ENCODE peak calls at places on chromosome 11, in five cellular contexts. One of them, this sample, is unnamed.

GRCh38 chr11:67397986-67398660 is 3.5 kb downstream of the PPP1CA start:
- DNase-seq in GM10248: no peak
- DNase-seq in SK-N-SH: no peak
- DNase-seq in glutamatergic neuron: no peak
- DNase-seq in progenitor cell of endocrine pancreas: no peak
- DNase-seq in this sample: no peak

GRCh38 chr11:130396965-130397364 is 31.4 kb downstream of the ADAMTS8 start:
- DNase-seq in SK-N-SH: no peak
- DNase-seq in progenitor cell of endocrine pancreas: no peak
- DNase-seq in glutamatergic neuron: no peak
- DNase-seq in GM10248: no peak
- DNase-seq in this sample: no peak

GRCh38 chr11:32426819-32427615 is 8.3 kb downstream of the WT1 start:
- DNase-seq in SK-N-SH: peak
- DNase-seq in GM10248: no peak
- DNase-seq in glutamatergic neuron: peak
- DNase-seq in progenitor cell of endocrine pancreas: peak
- DNase-seq in this sample: no peak

GRCh38 chr11:86442827-86443226 is 68.1 kb downstream of the CCDC81 start:
- DNase-seq in GM10248: no peak
- DNase-seq in glutamatergic neuron: no peak
- DNase-seq in SK-N-SH: no peak
- DNase-seq in progenitor cell of endocrine pancreas: no peak
- DNase-seq in this sample: no peak

GRCh38 chr11:111623527-111624030 is 21.3 kb downstream of the SIK2 start:
- DNase-seq in GM10248: peak
- DNase-seq in SK-N-SH: no peak
- DNase-seq in glutamatergic neuron: no peak
- DNase-seq in progenitor cell of endocrine pancreas: no peak
- DNase-seq in this sample: no peak

GRCh38 chr11:123063396-123064267 is 1.7 kb upstream of the HSPA8 start:
- DNase-seq in progenitor cell of endocrine pancreas: no peak
- DNase-seq in glutamatergic neuron: peak
- DNase-seq in SK-N-SH: no peak
- DNase-seq in GM10248: no peak
- DNase-seq in this sample: no peak

GRCh38 chr11:33544593-33545373 is 155.8 kb downstream of the C11orf91 start:
- DNase-seq in progenitor cell of endocrine pancreas: no peak
- DNase-seq in glutamatergic neuron: no peak
- DNase-seq in GM10248: no peak
- DNase-seq in SK-N-SH: no peak
- DNase-seq in this sample: no peak

GRCh38 chr11:23406131-23406819 is 546.0 kb upstream of the CCDC179 start:
- DNase-seq in GM10248: no peak
- DNase-seq in glutamatergic neuron: no peak
- DNase-seq in SK-N-SH: no peak
- DNase-seq in progenitor cell of endocrine pancreas: no peak
- DNase-seq in this sample: no peak

GRCh38 chr11:115477410-115477809 is 26.8 kb downstream of the CADM1 start:
- DNase-seq in SK-N-SH: no peak
- DNase-seq in GM10248: no peak
- DNase-seq in progenitor cell of endocrine pancreas: no peak
- DNase-seq in glutamatergic neuron: no peak
- DNase-seq in this sample: no peak

GRCh38 chr11:2828585-2829330 is 56.8 kb downstream of the CDKN1C start:
- DNase-seq in SK-N-SH: no peak
- DNase-seq in GM10248: no peak
- DNase-seq in glutamatergic neuron: peak
- DNase-seq in progenitor cell of endocrine pancreas: no peak
- DNase-seq in this sample: no peak

GRCh38 chr11:117097567-117098268 is 510 bp downstream of the SIK3 start:
- DNase-seq in GM10248: no peak
- DNase-seq in progenitor cell of endocrine pancreas: peak
- DNase-seq in SK-N-SH: peak
- DNase-seq in glutamatergic neuron: no peak
- DNase-seq in this sample: no peak

GRCh38 chr11:66015094-66015881 is 3.5 kb downstream of the CST6 start:
- DNase-seq in SK-N-SH: no peak
- DNase-seq in progenitor cell of endocrine pancreas: no peak
- DNase-seq in glutamatergic neuron: no peak
- DNase-seq in GM10248: no peak
- DNase-seq in this sample: no peak

GRCh38 chr11:73950869-73951710 is at the start of gene DNAJB13:
- DNase-seq in progenitor cell of endocrine pancreas: peak
- DNase-seq in glutamatergic neuron: peak
- DNase-seq in GM10248: peak
- DNase-seq in SK-N-SH: peak
- DNase-seq in this sample: no peak

DNA sequence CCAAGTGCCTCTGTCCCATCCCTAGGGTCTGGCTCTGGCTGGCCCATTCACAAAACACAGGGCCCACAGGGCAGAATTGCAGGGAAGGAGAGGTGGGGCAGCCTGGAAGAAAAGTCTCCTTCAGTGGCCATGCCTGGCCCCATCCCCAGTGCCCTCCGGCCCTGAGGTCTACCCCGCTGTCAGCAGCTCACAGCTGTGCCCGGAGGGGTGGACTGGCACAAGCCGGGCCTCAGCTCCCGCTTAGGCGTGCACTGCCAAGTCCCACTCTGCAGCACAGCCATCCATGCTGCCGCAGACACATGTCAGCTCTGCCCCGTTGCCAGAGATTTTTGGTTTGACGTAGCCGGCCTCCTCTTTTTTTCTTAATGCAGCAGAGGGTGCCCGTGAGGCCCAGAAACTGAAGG is 3.9 kb upstream of the SCN2B start:
- DNase-seq in GM10248: no peak
- DNase-seq in glutamatergic neuron: peak
- DNase-seq in progenitor cell of endocrine pancreas: no peak
- DNase-seq in SK-N-SH: peak
- DNase-seq in this sample: no peak
- TF ChIP-seq CTCF in GM10248: no peak
- TF ChIP-seq CTCF in glutamatergic neuron: no peak
- TF ChIP-seq CTCF in progenitor cell of endocrine pancreas: no peak
- TF ChIP-seq CTCF in SK-N-SH: no peak
- TF ChIP-seq CTCF in this sample: no peak

GRCh38 chr11:69213315-69213714 is 57.6 kb downstream of the SMIM38 start:
- DNase-seq in glutamatergic neuron: no peak
- DNase-seq in progenitor cell of endocrine pancreas: no peak
- DNase-seq in GM10248: no peak
- DNase-seq in SK-N-SH: no peak
- DNase-seq in this sample: no peak

GRCh38 chr11:69210660-69211035 is 54.9 kb downstream of the SMIM38 start:
- DNase-seq in progenitor cell of endocrine pancreas: no peak
- DNase-seq in SK-N-SH: no peak
- DNase-seq in glutamatergic neuron: no peak
- DNase-seq in GM10248: no peak
- DNase-seq in this sample: no peak

GRCh38 chr11:69213964-69214363 is 58.2 kb downstream of the SMIM38 start:
- DNase-seq in glutamatergic neuron: no peak
- DNase-seq in SK-N-SH: no peak
- DNase-seq in GM10248: no peak
- DNase-seq in progenitor cell of endocrine pancreas: peak
- DNase-seq in this sample: no peak

GRCh38 chr11:69211540-69212120 is 55.9 kb downstream of the SMIM38 start:
- DNase-seq in SK-N-SH: no peak
- DNase-seq in glutamatergic neuron: no peak
- DNase-seq in GM10248: no peak
- DNase-seq in progenitor cell of endocrine pancreas: no peak
- DNase-seq in this sample: no peak

DNA sequence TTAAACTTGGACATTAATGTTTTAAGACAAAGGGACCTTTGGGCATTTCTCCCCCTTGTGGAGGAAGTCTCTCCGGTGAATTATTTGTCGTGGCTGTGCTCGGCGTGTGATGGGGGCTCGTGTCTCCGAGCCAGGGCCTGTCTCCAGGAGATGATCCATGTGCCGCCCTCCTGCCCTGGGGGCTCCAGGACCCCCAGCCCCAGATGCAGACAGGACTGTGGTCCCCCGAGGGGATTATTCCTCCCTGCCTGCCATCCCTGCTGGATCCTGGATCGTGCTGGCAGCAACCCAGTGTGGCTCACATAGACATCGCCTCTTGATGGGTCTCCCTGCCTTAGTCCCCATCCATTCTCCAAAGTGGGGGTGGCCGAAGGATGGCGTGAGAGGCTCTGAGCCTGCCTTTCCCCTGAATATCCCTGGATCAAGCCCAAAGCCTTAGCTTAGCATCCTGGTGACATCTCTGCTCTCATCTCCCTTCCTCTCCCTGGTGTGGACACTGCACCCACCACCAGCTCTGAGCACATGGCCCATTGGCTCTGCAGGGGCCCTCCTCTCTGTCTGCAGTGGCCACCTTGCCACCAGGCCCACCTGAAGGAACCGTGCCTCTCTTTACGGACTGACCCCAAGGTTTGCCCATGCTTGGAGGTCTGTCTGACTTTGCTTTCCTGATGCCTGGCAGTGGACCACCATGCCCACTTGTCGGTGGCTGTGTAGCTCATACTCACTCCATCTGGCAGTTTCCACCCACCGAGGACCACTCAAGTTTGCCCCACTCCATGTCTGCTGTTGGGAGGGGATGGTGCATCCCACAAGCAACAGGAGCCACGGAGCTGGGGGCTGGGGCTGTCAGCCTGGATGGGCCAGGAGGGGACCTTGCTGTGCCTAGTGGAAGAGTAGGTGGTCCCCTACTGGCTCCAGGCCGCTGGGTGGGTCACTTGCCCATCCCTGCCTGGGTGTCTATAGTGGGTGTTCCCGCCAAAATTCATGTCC is 56.7 kb downstream of the SMIM38 start:
- DNase-seq in GM10248: no peak
- DNase-seq in SK-N-SH: peak
- DNase-seq in progenitor cell of endocrine pancreas: no peak
- DNase-seq in glutamatergic neuron: no peak
- DNase-seq in this sample: no peak
- TF ChIP-seq CTCF in GM10248: no peak
- TF ChIP-seq CTCF in SK-N-SH: peak
- TF ChIP-seq CTCF in progenitor cell of endocrine pancreas: peak
- TF ChIP-seq CTCF in glutamatergic neuron: peak
- TF ChIP-seq CTCF in this sample: no peak

DNA sequence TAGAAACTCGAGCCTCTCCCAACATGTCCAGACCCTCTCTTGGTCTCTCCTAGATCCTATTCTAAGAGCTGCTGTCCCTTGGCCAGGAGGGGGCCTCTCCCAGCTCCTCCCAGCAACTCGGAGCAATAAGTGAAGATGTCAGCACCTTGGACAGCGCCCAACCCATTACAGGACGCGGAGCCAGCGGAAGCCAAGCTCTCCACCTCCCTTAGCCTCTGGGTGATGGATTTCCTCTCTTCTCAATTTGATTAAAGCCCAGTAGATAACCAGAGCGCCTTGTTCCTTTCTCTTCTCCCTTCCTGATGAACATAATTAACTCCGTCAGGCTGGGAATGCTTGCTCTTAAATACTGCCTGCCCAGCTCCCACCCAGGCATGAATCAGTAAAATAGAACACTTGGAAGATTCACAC is 26.2 kb upstream of the TPBGL start:
- DNase-seq in progenitor cell of endocrine pancreas: peak
- DNase-seq in glutamatergic neuron: peak
- DNase-seq in GM10248: peak
- DNase-seq in SK-N-SH: peak
- DNase-seq in this sample: peak
- TF ChIP-seq CTCF in progenitor cell of endocrine pancreas: peak
- TF ChIP-seq CTCF in glutamatergic neuron: no peak
- TF ChIP-seq CTCF in GM10248: no peak
- TF ChIP-seq CTCF in SK-N-SH: peak
- TF ChIP-seq CTCF in this sample: no peak

DNA sequence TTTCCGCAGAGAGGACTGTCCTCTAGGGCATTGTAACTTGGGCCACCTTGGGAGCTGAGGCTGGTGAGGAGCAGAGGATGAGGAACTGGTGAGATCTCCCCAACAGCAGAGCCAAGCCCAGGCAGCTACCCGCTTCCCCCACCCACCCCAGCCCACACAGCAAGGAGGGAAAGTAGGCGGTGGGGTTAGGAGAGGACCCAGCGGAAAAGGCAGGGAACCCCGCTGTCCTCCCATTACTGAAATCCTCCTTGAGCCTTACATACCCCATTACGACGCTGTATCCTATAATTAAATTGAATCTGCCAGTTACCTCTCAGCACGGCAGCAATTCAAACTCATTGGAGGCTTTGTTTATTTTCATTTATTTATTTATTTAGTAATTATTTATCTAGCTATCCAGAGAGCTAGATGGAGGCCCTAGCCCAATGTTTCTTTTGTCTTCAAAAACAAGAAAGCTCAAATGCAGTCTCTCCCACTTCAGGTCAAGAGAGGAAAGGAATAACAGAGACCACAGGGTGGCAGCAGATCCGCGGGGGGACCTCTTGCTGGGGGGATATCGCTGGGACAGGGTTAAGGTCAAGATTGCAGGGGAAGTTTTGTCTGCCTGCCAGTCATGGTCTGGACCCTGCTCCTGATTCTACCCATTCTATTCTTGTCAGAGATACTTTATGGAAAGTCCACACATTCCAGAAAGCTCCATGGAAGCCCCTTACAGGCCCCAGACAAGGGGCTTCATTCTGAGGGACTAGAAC is 218.0 kb downstream of the ST3GAL4 start:
- DNase-seq in GM10248: no peak
- DNase-seq in SK-N-SH: no peak
- DNase-seq in progenitor cell of endocrine pancreas: no peak
- DNase-seq in glutamatergic neuron: no peak
- DNase-seq in this sample: no peak
- TF ChIP-seq CTCF in GM10248: no peak
- TF ChIP-seq CTCF in SK-N-SH: peak
- TF ChIP-seq CTCF in progenitor cell of endocrine pancreas: peak
- TF ChIP-seq CTCF in glutamatergic neuron: no peak
- TF ChIP-seq CTCF in this sample: no peak

DNA sequence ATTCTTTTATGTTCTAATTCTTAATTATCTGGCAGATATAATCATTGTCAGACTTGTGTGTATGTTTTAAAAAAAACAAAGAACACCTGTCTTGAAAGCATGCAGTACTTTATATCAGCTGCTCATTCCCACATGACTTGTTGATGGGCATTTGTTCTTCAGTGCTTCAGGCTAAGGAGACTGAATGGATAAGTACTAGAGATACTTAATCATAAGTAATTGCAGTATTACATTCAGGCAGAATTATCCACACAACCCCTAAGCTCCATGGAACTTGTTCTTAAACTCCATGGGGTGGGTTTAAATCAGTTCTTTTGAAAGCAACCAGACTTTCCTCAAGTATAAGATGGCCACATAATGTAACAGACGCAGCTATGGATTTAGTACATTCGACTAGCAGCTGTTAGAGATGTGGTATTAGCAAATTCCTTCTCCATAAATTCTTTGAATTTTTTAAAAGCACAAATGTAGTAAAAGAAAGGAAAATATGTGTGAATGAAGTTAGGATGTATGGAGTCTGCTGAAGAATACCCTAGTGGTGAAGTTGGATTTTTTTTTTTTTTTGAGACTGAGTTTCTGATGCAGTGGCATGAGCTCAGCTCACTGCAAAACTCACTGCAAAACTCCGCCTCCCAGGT is 3.0 kb downstream of the JAM3 start:
- DNase-seq in GM10248: no peak
- DNase-seq in SK-N-SH: no peak
- DNase-seq in glutamatergic neuron: no peak
- DNase-seq in progenitor cell of endocrine pancreas: no peak
- DNase-seq in this sample: no peak
- TF ChIP-seq CTCF in GM10248: no peak
- TF ChIP-seq CTCF in SK-N-SH: peak
- TF ChIP-seq CTCF in glutamatergic neuron: peak
- TF ChIP-seq CTCF in progenitor cell of endocrine pancreas: peak
- TF ChIP-seq CTCF in this sample: no peak

GRCh38 chr11:14414470-14415461 is 55.8 kb upstream of the RRAS2 start:
- DNase-seq in progenitor cell of endocrine pancreas: no peak
- DNase-seq in glutamatergic neuron: no peak
- DNase-seq in GM10248: peak
- DNase-seq in SK-N-SH: no peak
- DNase-seq in this sample: no peak
- TF ChIP-seq CTCF in progenitor cell of endocrine pancreas: no peak
- TF ChIP-seq CTCF in glutamatergic neuron: no peak
- TF ChIP-seq CTCF in GM10248: no peak
- TF ChIP-seq CTCF in SK-N-SH: peak
- TF ChIP-seq CTCF in this sample: no peak

GRCh38 chr11:120180571-120181445 is 30.0 kb upstream of the OAF start:
- DNase-seq in progenitor cell of endocrine pancreas: no peak
- DNase-seq in glutamatergic neuron: no peak
- DNase-seq in GM10248: no peak
- DNase-seq in SK-N-SH: no peak
- DNase-seq in this sample: peak
- TF ChIP-seq CTCF in progenitor cell of endocrine pancreas: no peak
- TF ChIP-seq CTCF in glutamatergic neuron: no peak
- TF ChIP-seq CTCF in GM10248: no peak
- TF ChIP-seq CTCF in SK-N-SH: peak
- TF ChIP-seq CTCF in this sample: no peak

This sample was measured in omental fat pad.